ENCODE peak calls at places on chromosomes 12 and 14, in seven cellular contexts. D, E, A, P, V, K and T are unnamed samples.

GRCh38 chr12:77965790-77966189 is 135.1 kb downstream of the NAV3 start:
- DNase-seq in D (no peak), E (no peak), A (no peak), P (no peak), V (no peak), K (no peak), T (no peak)

GRCh38 chr12:101732318-101732717 is 6.9 kb downstream of the SYCP3 start:
- DNase-seq in D (no peak), E (no peak), A (no peak), P (no peak), V (no peak), K (no peak), T (no peak)

GRCh38 chr14:75428230-75429104 is 645 bp downstream of the JDP2 start:
- DNase-seq in D (no peak), E (peak; percentile 50), A (no peak), P (no peak), V (no peak), K (peak; percentile 45), T (peak; percentile 58)

GRCh38 chr12:102603021-102603420 is 122.7 kb upstream of the IGF1 start:
- DNase-seq in D (no peak), E (no peak), A (no peak), P (no peak), V (no peak), K (no peak), T (no peak)

GRCh38 chr14:23539209-23539866 is 12.2 kb downstream of the ZFHX2 start:
- DNase-seq in D (no peak), E (peak; percentile 40), A (no peak), P (no peak), V (peak; percentile 31), K (no peak), T (no peak)

GRCh38 chr12:103021538-103022218 is 64.2 kb downstream of the ASCL1 start:
- DNase-seq in D (no peak), E (no peak), A (no peak), P (no peak), V (no peak), K (no peak), T (no peak)

GRCh38 chr14:38958589-38958988 is 144.4 kb downstream of the SEC23A start:
- DNase-seq in D (no peak), E (no peak), A (no peak), P (no peak), V (no peak), K (no peak), T (no peak)

GRCh38 chr12:7667025-7667575 is 1.4 kb upstream of the APOBEC1 start:
- DNase-seq in D (no peak), E (no peak), A (no peak), P (no peak), V (no peak), K (no peak), T (no peak)

GRCh38 chr14:70919774-70920173 is 12.5 kb downstream of the PCNX1 start:
- DNase-seq in D (no peak), E (no peak), A (no peak), P (peak; percentile 9), V (peak; percentile 56), K (no peak), T (no peak)

GRCh38 chr12:55743131-55743921 is 404 bp downstream of the GDF11 start:
- DNase-seq in D (no peak), E (peak; percentile 82), A (no peak), P (peak; percentile 52), V (peak; percentile 67), K (no peak), T (no peak)